ENCODE peak calls at places on chromosomes 2 and 18, in four cellular contexts. C, B, J and K are unnamed samples.

GRCh38 chr2:65075605-65076344 is 19.6 kb downstream of the CEP68 start:
- DNase-seq in C (no peak), B (no peak), J (no peak), K (no peak)

GRCh38 chr2:14358774-14359173 is 273.7 kb upstream of the LRATD1 start:
- DNase-seq in C (no peak), B (no peak), J (no peak), K (no peak)

GRCh38 chr18:23283933-23284430 is 148.7 kb downstream of the CABLES1 start:
- DNase-seq in C (no peak), B (no peak), J (no peak), K (no peak)

GRCh38 chr18:448116-448515 is 52.4 kb downstream of the COLEC12 start:
- DNase-seq in C (no peak), B (no peak), J (no peak), K (no peak)

GRCh38 chr18:67705748-67706147 is 189.2 kb upstream of the DSEL start:
- DNase-seq in C (no peak), B (no peak), J (no peak), K (no peak)

GRCh38 chr2:214203744-214204289 is 207.0 kb upstream of the VWC2L start:
- DNase-seq in C (no peak), B (no peak), J (no peak), K (peak; percentile 8)

GRCh38 chr2:226114436-226114835 is 685.2 kb downstream of the IRS1 start:
- DNase-seq in C (no peak), B (no peak), J (peak; percentile 50), K (no peak)

GRCh38 chr18:31399336-31400032 is 22.9 kb downstream of the DSG4 start:
- DNase-seq in C (no peak), B (no peak), J (no peak), K (no peak)

GRCh38 chr2:48248251-48248933 is 281.6 kb upstream of the STON1 start:
- DNase-seq in C (no peak), B (no peak), J (no peak), K (no peak)

GRCh38 chr2:232988444-232988843 is 24.6 kb downstream of the NGEF start:
- DNase-seq in C (peak; percentile 39), B (no peak), J (no peak), K (peak; percentile 68)

GRCh38 chr2:6368271-6368670 is 497.4 kb downstream of the CMPK2 start:
- DNase-seq in C (no peak), B (no peak), J (no peak), K (no peak)

GRCh38 chr2:88038263-88039105 is 17.1 kb downstream of the KRCC1 start:
- DNase-seq in C (no peak), B (no peak), J (no peak), K (no peak)

GRCh38 chr2:238939074-238939473 is 91.2 kb downstream of the TWIST2 start:
- DNase-seq in C (peak; percentile 60), B (no peak), J (peak; percentile 34), K (no peak)

GRCh38 chr2:64019083-64019974 is at the start of gene VPS54:
- DNase-seq in C (peak; percentile 70), B (peak; percentile 3), J (peak; percentile 80), K (peak; percentile 16)

GRCh38 chr2:240596491-240596931 is 10.0 kb downstream of the CAPN10 start:
- DNase-seq in C (peak; percentile 23), B (no peak), J (peak; percentile 82), K (no peak)

GRCh38 chr2:241741016-241741415 is 6.6 kb downstream of the D2HGDH start:
- DNase-seq in C (no peak), B (no peak), J (no peak), K (no peak)